ENCODE peak calls at places on chromosomes 11 and 22, in five cellular contexts. One of them, this sample, is unnamed.
A peak's percentile ranks its signal among the peaks of the same experiment; 100 is the strongest.

GRCh38 chr11:26457660-26458059 is 114.4 kb downstream of the MUC15 start:
- DNase-seq in H1: no peak
- DNase-seq in mesenchymal stem cell: no peak
- DNase-seq in mesendoderm: no peak
- DNase-seq in IMR-90: no peak
- DNase-seq in this sample: no peak

GRCh38 chr11:129814244-129814992 is 1.2 kb upstream of the TMEM45B start:
- DNase-seq in IMR-90: no peak
- DNase-seq in mesendoderm: peak; percentile 22
- DNase-seq in mesenchymal stem cell: no peak
- DNase-seq in H1: no peak
- DNase-seq in this sample: no peak

GRCh38 chr11:78380615-78381029 is 37.0 kb downstream of the GAB2 start:
- DNase-seq in IMR-90: peak; percentile 90
- DNase-seq in mesendoderm: peak; percentile 96
- DNase-seq in H1: no peak
- DNase-seq in mesenchymal stem cell: peak; percentile 41
- DNase-seq in this sample: no peak

GRCh38 chr22:38138961-38139360 is 28.5 kb upstream of the BAIAP2L2 start:
- DNase-seq in mesendoderm: no peak
- DNase-seq in IMR-90: no peak
- DNase-seq in mesenchymal stem cell: no peak
- DNase-seq in H1: no peak
- DNase-seq in this sample: no peak

GRCh38 chr11:31150011-31150410 is 219.5 kb downstream of the DCDC1 start:
- DNase-seq in IMR-90: no peak
- DNase-seq in mesendoderm: no peak
- DNase-seq in mesenchymal stem cell: no peak
- DNase-seq in H1: no peak
- DNase-seq in this sample: no peak

GRCh38 chr11:69938206-69938605 is 119.0 kb upstream of the FGF3 start:
- DNase-seq in H1: no peak
- DNase-seq in IMR-90: no peak
- DNase-seq in mesendoderm: no peak
- DNase-seq in mesenchymal stem cell: no peak
- DNase-seq in this sample: no peak

GRCh38 chr11:124800226-124800929 is at the start of gene MSANTD2:
- DNase-seq in mesenchymal stem cell: peak; percentile 90
- DNase-seq in H1: peak; percentile 90
- DNase-seq in mesendoderm: peak; percentile 92
- DNase-seq in IMR-90: peak; percentile 79
- DNase-seq in this sample: peak; percentile 76

GRCh38 chr11:128719556-128719824 is 25.6 kb downstream of the FLI1 start:
- DNase-seq in IMR-90: no peak
- DNase-seq in H1: no peak
- DNase-seq in mesendoderm: no peak
- DNase-seq in mesenchymal stem cell: no peak
- DNase-seq in this sample: no peak

GRCh38 chr11:118885319-118885718 is 1.6 kb downstream of the CXCR5 start:
- DNase-seq in H1: no peak
- DNase-seq in mesendoderm: no peak
- DNase-seq in IMR-90: no peak
- DNase-seq in mesenchymal stem cell: no peak
- DNase-seq in this sample: no peak

GRCh38 chr11:117189941-117190544 is 9.1 kb upstream of the TAGLN start:
- DNase-seq in H1: no peak
- DNase-seq in mesendoderm: no peak
- DNase-seq in IMR-90: no peak
- DNase-seq in mesenchymal stem cell: no peak
- DNase-seq in this sample: no peak

GRCh38 chr22:25494774-25495173 is 69.7 kb upstream of the GRK3 start:
- DNase-seq in IMR-90: no peak
- DNase-seq in mesendoderm: peak; percentile 47
- DNase-seq in H1: no peak
- DNase-seq in mesenchymal stem cell: no peak
- DNase-seq in this sample: no peak

GRCh38 chr11:77410076-77410827 is 63.6 kb downstream of the PAK1 start:
- DNase-seq in mesenchymal stem cell: no peak
- DNase-seq in H1: no peak
- DNase-seq in IMR-90: no peak
- DNase-seq in mesendoderm: peak; percentile 32
- DNase-seq in this sample: no peak

GRCh38 chr11:28512143-28512756 is 404.1 kb downstream of the METTL15 start:
- DNase-seq in mesenchymal stem cell: no peak
- DNase-seq in H1: no peak
- DNase-seq in mesendoderm: no peak
- DNase-seq in IMR-90: no peak
- DNase-seq in this sample: no peak

GRCh38 chr11:116687458-116688201 is 85.2 kb downstream of the BUD13 start:
- DNase-seq in H1: peak; percentile 87
- DNase-seq in IMR-90: no peak
- DNase-seq in mesendoderm: peak; percentile 98
- DNase-seq in mesenchymal stem cell: no peak
- DNase-seq in this sample: peak; percentile 49

GRCh38 chr22:22977479-22978200 is 90.0 kb downstream of the IGLL5 start:
- DNase-seq in mesendoderm: no peak
- DNase-seq in mesenchymal stem cell: no peak
- DNase-seq in IMR-90: no peak
- DNase-seq in H1: no peak
- DNase-seq in this sample: no peak

GRCh38 chr11:125132071-125132470 is 20.6 kb upstream of the TMEM218 start:
- DNase-seq in mesenchymal stem cell: no peak
- DNase-seq in H1: no peak
- DNase-seq in IMR-90: peak; percentile 55
- DNase-seq in mesendoderm: no peak
- DNase-seq in this sample: no peak

GRCh38 chr11:123145661-123146060 is 49.4 kb downstream of the CLMP start:
- DNase-seq in H1: no peak
- DNase-seq in IMR-90: no peak
- DNase-seq in mesendoderm: peak; percentile 71
- DNase-seq in mesenchymal stem cell: no peak
- DNase-seq in this sample: no peak

GRCh38 chr11:112734207-112734606 is 227.0 kb upstream of the NCAM1 start:
- DNase-seq in mesendoderm: peak; percentile 74
- DNase-seq in H1: peak; percentile 60
- DNase-seq in IMR-90: peak; percentile 8
- DNase-seq in mesenchymal stem cell: peak; percentile 38
- DNase-seq in this sample: peak; percentile 47

GRCh38 chr22:45953178-45953577 is 23.8 kb downstream of the WNT7B start:
- DNase-seq in mesendoderm: no peak
- DNase-seq in H1: no peak
- DNase-seq in mesenchymal stem cell: no peak
- DNase-seq in IMR-90: no peak
- DNase-seq in this sample: no peak

GRCh38 chr11:109606256-109606655 is 184.3 kb downstream of the C11orf87 start:
- DNase-seq in H1: no peak
- DNase-seq in mesendoderm: no peak
- DNase-seq in mesenchymal stem cell: no peak
- DNase-seq in IMR-90: no peak
- DNase-seq in this sample: no peak

GRCh38 chr22:39556970-39557811 is 13.4 kb upstream of the CACNA1I start:
- DNase-seq in mesenchymal stem cell: peak; percentile 16
- DNase-seq in H1: no peak
- DNase-seq in mesendoderm: no peak
- DNase-seq in IMR-90: peak; percentile 7
- DNase-seq in this sample: no peak

GRCh38 chr11:102260241-102260640 is 57.0 kb upstream of the BIRC3 start:
- DNase-seq in H1: no peak
- DNase-seq in mesenchymal stem cell: no peak
- DNase-seq in IMR-90: no peak
- DNase-seq in mesendoderm: no peak
- DNase-seq in this sample: peak; percentile 43

GRCh38 chr22:22408731-22409696 is 99.5 kb downstream of the ZNF280B start:
- DNase-seq in IMR-90: peak; percentile 4
- DNase-seq in H1: peak; percentile 69
- DNase-seq in mesendoderm: peak; percentile 57
- DNase-seq in mesenchymal stem cell: peak; percentile 18
- DNase-seq in this sample: peak; percentile 21

GRCh38 chr11:10307411-10308207 is 2.7 kb downstream of the ADM start:
- DNase-seq in H1: peak; percentile 93
- DNase-seq in mesendoderm: peak; percentile 92
- DNase-seq in mesenchymal stem cell: peak; percentile 93
- DNase-seq in IMR-90: peak; percentile 94
- DNase-seq in this sample: peak; percentile 79

GRCh38 chr11:35763772-35764171 is 101.2 kb downstream of the TRIM44 start:
- DNase-seq in mesenchymal stem cell: no peak
- DNase-seq in H1: no peak
- DNase-seq in mesendoderm: no peak
- DNase-seq in IMR-90: no peak
- DNase-seq in this sample: no peak

GRCh38 chr11:12798609-12799011 is 124.4 kb downstream of the TEAD1 start:
- DNase-seq in mesendoderm: peak; percentile 40
- DNase-seq in H1: no peak
- DNase-seq in mesenchymal stem cell: no peak
- DNase-seq in IMR-90: no peak
- DNase-seq in this sample: no peak

GRCh38 chr11:8652140-8652539 is 30.3 kb downstream of the TRIM66 start:
- DNase-seq in H1: no peak
- DNase-seq in mesenchymal stem cell: peak; percentile 89
- DNase-seq in IMR-90: peak; percentile 99
- DNase-seq in mesendoderm: no peak
- DNase-seq in this sample: no peak

GRCh38 chr22:42412744-42413220 is 19.4 kb downstream of the NFAM1 start:
- DNase-seq in IMR-90: no peak
- DNase-seq in H1: peak; percentile 68
- DNase-seq in mesendoderm: peak; percentile 68
- DNase-seq in mesenchymal stem cell: no peak
- DNase-seq in this sample: no peak
- H2BK15ac ChIP-seq in IMR-90: no peak overlapping the region
- H2BK15ac ChIP-seq in H1: peak overlapping the region; percentile 84
- H2BK15ac ChIP-seq in mesendoderm: no peak overlapping the region
- H2BK15ac ChIP-seq in mesenchymal stem cell: no peak overlapping the region
- H2BK15ac ChIP-seq in this sample: no peak overlapping the region

GRCh38 chr11:134395002-134395401 is 17.0 kb downstream of the B3GAT1 start:
- DNase-seq in mesendoderm: no peak
- DNase-seq in H1: no peak
- DNase-seq in IMR-90: no peak
- DNase-seq in mesenchymal stem cell: no peak
- DNase-seq in this sample: no peak
- H2BK15ac ChIP-seq in mesendoderm: no peak overlapping the region
- H2BK15ac ChIP-seq in H1: no peak overlapping the region
- H2BK15ac ChIP-seq in IMR-90: no peak overlapping the region
- H2BK15ac ChIP-seq in mesenchymal stem cell: no peak overlapping the region
- H2BK15ac ChIP-seq in this sample: no peak overlapping the region

GRCh38 chr11:71203681-71204080 is 48.7 kb downstream of the SHANK2 start:
- DNase-seq in mesenchymal stem cell: no peak
- DNase-seq in H1: no peak
- DNase-seq in IMR-90: no peak
- DNase-seq in mesendoderm: no peak
- DNase-seq in this sample: no peak

GRCh38 chr11:71202966-71203365 is 49.4 kb downstream of the SHANK2 start:
- DNase-seq in H1: no peak
- DNase-seq in IMR-90: no peak
- DNase-seq in mesendoderm: no peak
- DNase-seq in mesenchymal stem cell: no peak
- DNase-seq in this sample: no peak

GRCh38 chr11:71206186-71206585 is 46.2 kb downstream of the SHANK2 start:
- DNase-seq in mesendoderm: peak; percentile 44
- DNase-seq in mesenchymal stem cell: peak; percentile 91
- DNase-seq in H1: no peak
- DNase-seq in IMR-90: peak; percentile 66
- DNase-seq in this sample: peak; percentile 8

GRCh38 chr11:71204294-71204693 is 48.1 kb downstream of the SHANK2 start:
- DNase-seq in H1: no peak
- DNase-seq in mesenchymal stem cell: no peak
- DNase-seq in IMR-90: no peak
- DNase-seq in mesendoderm: no peak
- DNase-seq in this sample: no peak

GRCh38 chr11:71204748-71205664 is 47.4 kb downstream of the SHANK2 start:
- DNase-seq in IMR-90: no peak
- DNase-seq in mesendoderm: peak; percentile 26
- DNase-seq in H1: no peak
- DNase-seq in mesenchymal stem cell: peak; percentile 39
- DNase-seq in this sample: no peak
- H2BK15ac ChIP-seq in IMR-90: no peak overlapping the region
- H2BK15ac ChIP-seq in mesendoderm: no peak overlapping the region
- H2BK15ac ChIP-seq in H1: no peak overlapping the region
- H2BK15ac ChIP-seq in mesenchymal stem cell: no peak overlapping the region
- H2BK15ac ChIP-seq in this sample: peak overlapping the region; percentile 27

DNA sequence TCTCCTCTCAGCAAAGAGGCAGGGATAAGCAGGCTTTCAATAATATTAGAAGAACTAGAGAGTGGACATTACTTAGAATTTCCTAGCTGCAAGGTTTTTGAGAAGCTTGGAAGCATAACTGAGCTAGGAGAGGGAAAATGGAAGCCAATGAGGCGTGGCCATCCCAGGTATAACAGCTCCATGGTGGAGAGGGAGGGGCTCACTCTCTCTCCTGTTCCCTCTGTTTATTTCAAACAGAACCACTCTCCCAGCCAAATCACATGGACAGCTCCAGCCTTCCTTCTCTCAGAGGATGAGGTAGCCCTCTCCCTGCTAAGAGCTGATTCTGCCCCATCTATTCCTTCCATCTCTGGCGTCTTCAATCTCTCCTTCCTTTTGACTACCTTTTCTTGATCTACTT is 103.1 kb downstream of the NTM start:
- DNase-seq in mesenchymal stem cell: no peak
- DNase-seq in H1: no peak
- DNase-seq in IMR-90: no peak
- DNase-seq in mesendoderm: no peak
- DNase-seq in this sample: no peak
- H2BK15ac ChIP-seq in mesenchymal stem cell: no peak overlapping the region
- H2BK15ac ChIP-seq in H1: no peak overlapping the region
- H2BK15ac ChIP-seq in IMR-90: no peak overlapping the region
- H2BK15ac ChIP-seq in mesendoderm: no peak overlapping the region
- H2BK15ac ChIP-seq in this sample: no peak overlapping the region

This sample was measured in neuronal stem cell.